ENCODE peak calls at places on chromosomes 12 and 14, in seven cellular contexts. L is transverse colon, E is stomach, A is upper lobe of left lung, Q is HCT116, B is prostate gland, G is sigmoid colon. D is an unnamed sample.

GRCh38 chr14:61296151-61296550 is 15.0 kb upstream of the TMEM30B start:
- DNase-seq in A (no peak), Q (no peak), L (no peak), G (no peak), B (no peak), E (no peak), D (no peak)

GRCh38 chr14:97539884-97540283 is 742.7 kb downstream of the VRK1 start:
- DNase-seq in G (no peak), E (no peak), B (no peak), A (no peak), L (no peak), Q (no peak), D (no peak)

GRCh38 chr12:51942501-51943000 is 8.9 kb upstream of the ACVR1B start:
- DNase-seq in Q (no peak), E (peak), B (no peak), L (no peak), A (no peak), G (no peak), D (no peak)

GRCh38 chr12:46577063-46577776 is 204.6 kb upstream of the SLC38A2 start:
- DNase-seq in A (no peak), L (no peak), B (no peak), G (no peak), Q (no peak), E (no peak), D (no peak)

GRCh38 chr14:20681348-20682126 is 2.8 kb upstream of the RNASE4 start:
- DNase-seq in G (peak), E (peak), Q (peak), B (peak), L (peak), A (peak), D (no peak)

GRCh38 chr12:25269701-25270100 is 19.0 kb upstream of the KRAS start:
- DNase-seq in Q (no peak), A (no peak), E (no peak), G (no peak), L (no peak), B (no peak), D (no peak)

GRCh38 chr14:71591929-71592328 is 340.3 kb upstream of the RGS6 start:
- DNase-seq in A (no peak), E (no peak), B (no peak), L (no peak), G (no peak), Q (peak), D (no peak)

GRCh38 chr14:52369305-52369781 is 55.2 kb downstream of the PTGER2 start:
- DNase-seq in B (no peak), G (no peak), Q (no peak), L (no peak), E (no peak), A (no peak), D (no peak)

GRCh38 chr12:122460641-122461040 is 38.2 kb upstream of the CLIP1 start:
- DNase-seq in E (no peak), B (no peak), Q (no peak), L (no peak), A (no peak), G (peak), D (no peak)

GRCh38 chr12:47729233-47729632 is 3.9 kb upstream of the ENDOU start:
- DNase-seq in L (no peak), B (no peak), A (no peak), G (no peak), E (no peak), Q (no peak), D (no peak)

GRCh38 chr12:96078281-96078761 is 42.9 kb upstream of the LTA4H start:
- DNase-seq in B (peak), A (peak), L (no peak), E (peak), G (peak), Q (no peak), D (no peak)

GRCh38 chr14:36161781-36162180 is 14.7 kb downstream of the PTCSC3 start:
- DNase-seq in G (no peak), B (no peak), Q (no peak), A (peak), E (no peak), L (peak), D (no peak)

GRCh38 chr12:111048991-111049390 is 128.6 kb upstream of the MYL2 start:
- DNase-seq in B (no peak), E (no peak), L (no peak), Q (no peak), A (no peak), G (no peak), D (no peak)

GRCh38 chr14:103561381-103562134 is 899 bp downstream of the BAG5 start:
- DNase-seq in B (no peak), A (no peak), L (no peak), E (no peak), Q (no peak), G (no peak), D (peak)

GRCh38 chr14:65206448-65207096 is 104.3 kb upstream of the MAX start:
- DNase-seq in G (no peak), B (no peak), A (no peak), L (no peak), E (no peak), Q (no peak), D (no peak)

GRCh38 chr14:64536488-64537245 is 3.9 kb upstream of the HSPA2 start:
- DNase-seq in A (no peak), Q (no peak), E (no peak), B (no peak), L (no peak), G (no peak), D (no peak)

GRCh38 chr12:88144037-88144436 is 1.9 kb downstream of the TMTC3 start:
- DNase-seq in L (no peak), A (no peak), B (no peak), E (no peak), Q (no peak), G (no peak), D (no peak)

GRCh38 chr12:10633541-10633940 is 20.1 kb upstream of the MAGOHB start:
- DNase-seq in Q (no peak), L (no peak), A (no peak), G (no peak), E (no peak), B (no peak), D (no peak)

GRCh38 chr14:24965934-24966593 is 83.9 kb downstream of the STXBP6 start:
- DNase-seq in B (peak), A (no peak), Q (no peak), E (peak), G (peak), L (peak), D (no peak)

GRCh38 chr14:29681308-29681707 is 246.3 kb downstream of the PRKD1 start:
- DNase-seq in L (no peak), B (no peak), E (no peak), G (no peak), Q (no peak), A (no peak), D (no peak)

GRCh38 chr14:89473979-89474378 is 56.9 kb upstream of the FOXN3 start:
- DNase-seq in A (no peak), E (no peak), B (no peak), G (no peak), Q (no peak), L (no peak), D (no peak)

GRCh38 chr14:50001999-50002925 is 109.4 kb downstream of the ARF6 start:
- DNase-seq in G (no peak), E (peak), L (peak), B (no peak), Q (no peak), A (no peak), D (no peak)

GRCh38 chr12:3255071-3255470 is 177.9 kb downstream of the TSPAN9 start:
- DNase-seq in Q (no peak), E (no peak), A (no peak), G (no peak), L (no peak), B (no peak), D (no peak)

GRCh38 chr12:28130625-28131598 is 59.3 kb upstream of the CCDC91 start:
- DNase-seq in Q (no peak), B (no peak), L (no peak), G (peak), E (no peak), A (no peak), D (no peak)

GRCh38 chr14:38442208-38442607 is 186.3 kb upstream of the CLEC14A start:
- DNase-seq in B (no peak), E (no peak), G (no peak), A (no peak), L (no peak), Q (no peak), D (no peak)

GRCh38 chr12:59075968-59076367 is 155.7 kb upstream of the LRIG3 start:
- DNase-seq in G (no peak), E (no peak), B (no peak), Q (no peak), A (no peak), L (no peak), D (no peak)

GRCh38 chr14:69858801-69859200 is 20.4 kb upstream of the SMOC1 start:
- DNase-seq in A (no peak), Q (no peak), L (no peak), B (no peak), E (no peak), G (no peak), D (no peak)

GRCh38 chr14:71403673-71404072 is 496.4 kb downstream of the PCNX1 start:
- DNase-seq in A (no peak), E (no peak), B (no peak), L (peak), Q (peak), G (no peak), D (no peak)

GRCh38 chr12:49332441-49332861 is 4.5 kb downstream of the C1QL4 start:
- DNase-seq in L (no peak), E (no peak), A (no peak), B (no peak), G (peak), Q (no peak), D (no peak)

GRCh38 chr12:40473979-40474378 is 218.3 kb upstream of the CNTN1 start:
- DNase-seq in L (no peak), B (no peak), G (no peak), A (no peak), Q (no peak), E (no peak), D (no peak)

GRCh38 chr14:68516235-68516634 is 276.6 kb downstream of the ZFP36L1 start:
- DNase-seq in A (no peak), B (no peak), L (no peak), G (no peak), Q (no peak), E (no peak), D (no peak)

GRCh38 chr14:68514611-68515194 is 278.2 kb downstream of the ZFP36L1 start:
- DNase-seq in B (no peak), L (no peak), G (no peak), E (no peak), Q (no peak), A (no peak), D (no peak)

GRCh38 chr14:68513137-68513536 is 279.7 kb downstream of the ZFP36L1 start:
- DNase-seq in Q (no peak), L (no peak), B (no peak), G (no peak), A (no peak), E (no peak), D (no peak)

GRCh38 chr14:68512088-68512487 is 280.8 kb downstream of the ZFP36L1 start:
- DNase-seq in L (no peak), G (no peak), E (no peak), A (no peak), B (no peak), Q (no peak), D (no peak)

DNA sequence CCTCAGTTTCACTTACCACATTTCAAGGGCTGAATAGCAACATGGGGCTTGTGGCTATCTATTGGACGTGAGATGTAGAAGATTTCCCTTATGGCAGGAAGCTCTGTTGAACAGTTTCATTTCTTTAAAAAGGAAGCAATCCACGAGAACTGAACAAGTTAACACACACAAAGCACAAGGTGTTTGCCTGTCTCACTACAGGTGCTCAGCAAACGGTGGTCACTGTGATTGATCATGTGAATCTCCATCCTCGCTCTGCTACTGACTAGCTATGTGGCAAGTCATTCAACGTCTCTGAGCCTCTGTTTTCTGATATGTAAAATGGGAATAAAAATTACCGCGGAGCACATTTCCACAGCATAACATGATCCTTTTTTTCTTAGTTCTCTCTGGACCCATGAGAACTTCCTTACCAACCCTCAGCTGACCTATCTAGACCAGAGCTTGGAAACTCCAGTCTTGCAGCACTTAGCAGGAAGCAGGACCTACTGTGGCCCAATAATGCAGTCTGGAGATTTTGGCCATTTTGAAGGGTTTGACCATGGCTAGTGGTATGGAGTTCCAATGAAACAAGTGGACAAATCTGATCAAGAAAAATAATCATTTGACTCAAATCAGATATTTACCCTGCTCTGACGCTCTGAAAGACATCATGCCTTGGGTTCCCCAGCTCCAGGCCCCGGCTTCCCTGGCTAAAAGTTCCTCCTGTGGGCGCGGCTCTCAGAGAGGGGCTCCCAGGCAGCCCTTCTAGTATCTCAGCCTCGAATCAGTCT is 278.8 kb downstream of the ZFP36L1 start:
- DNase-seq in E (no peak), A (no peak), B (no peak), L (no peak), Q (no peak), G (no peak), D (peak)
- TF ChIP-seq POLR2AphosphoS5 in E (no peak), A (no peak), B (no peak), L (no peak), Q (no peak), G (no peak), D (no peak)

GRCh38 chr14:99971087-99971928 is 93.9 kb upstream of the EVL start:
- DNase-seq in L (peak), G (peak), Q (peak), A (peak), E (peak), B (peak), D (peak)
- TF ChIP-seq POLR2A in L (no peak), G (no peak), Q (no peak), A (no peak), E (no peak), B (peak), D (no peak)

GRCh38 chr14:75660630-75661498 is at the start of the genes ERG28 and TTLL5:
- DNase-seq in A (peak), Q (peak), L (peak), B (peak), G (peak), E (peak), D (peak)
- TF ChIP-seq POLR2AphosphoS5 in A (no peak), Q (peak), L (peak), B (peak), G (peak), E (peak), D (no peak)

GRCh38 chr12:132506730-132507538 is 17.0 kb downstream of the FBRSL1 start:
- DNase-seq in G (peak), A (peak), E (peak), Q (no peak), B (peak), L (peak), D (peak)
- TF ChIP-seq POLR2A in G (no peak), A (no peak), E (no peak), Q (no peak), B (no peak), L (no peak), D (no peak)

DNA sequence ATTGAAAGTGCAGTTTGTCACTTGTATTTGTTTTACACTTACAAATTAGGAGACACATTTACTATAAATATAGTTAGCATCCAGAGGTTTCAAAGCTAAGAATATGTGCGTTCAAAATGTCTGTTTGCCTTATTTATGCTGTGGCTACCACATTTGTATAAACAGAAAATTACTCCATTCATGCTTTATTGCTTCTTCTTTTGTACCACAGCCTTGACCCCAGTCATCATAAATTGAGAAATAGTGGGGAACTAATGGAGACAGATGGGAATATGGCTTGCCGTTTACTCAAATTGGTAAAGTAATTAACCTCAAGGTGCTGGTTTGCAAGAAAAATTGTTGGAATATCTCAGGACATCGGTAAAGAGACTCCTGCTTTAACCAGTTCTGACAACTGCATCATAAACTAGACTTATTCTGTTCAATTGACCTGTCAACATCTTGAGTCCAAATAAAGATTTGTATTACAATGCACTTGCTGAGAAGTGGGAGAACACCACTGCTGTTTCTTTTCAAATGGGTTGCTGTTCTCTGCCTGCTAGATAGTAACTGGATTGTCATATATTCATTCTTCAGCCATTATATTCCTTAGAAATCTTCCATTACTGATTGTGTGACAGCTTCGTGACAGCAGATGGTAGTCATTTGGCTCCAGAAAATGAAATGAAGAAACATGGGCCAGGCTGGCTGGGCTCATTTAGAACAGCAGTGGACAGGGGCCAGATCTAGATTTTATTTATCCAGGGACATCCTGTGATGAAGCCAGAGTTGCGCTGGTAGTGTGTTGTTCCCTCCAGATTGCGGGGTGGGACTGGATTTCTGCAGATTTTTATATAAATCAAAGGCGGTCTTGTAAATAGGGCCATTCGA is 354.4 kb downstream of the EGLN3 start:
- DNase-seq in G (no peak), Q (no peak), L (no peak), B (no peak), A (no peak), E (no peak), D (no peak)
- TF ChIP-seq POLR2AphosphoS5 in G (no peak), Q (no peak), L (no peak), B (no peak), A (no peak), E (no peak), D (no peak)

DNA sequence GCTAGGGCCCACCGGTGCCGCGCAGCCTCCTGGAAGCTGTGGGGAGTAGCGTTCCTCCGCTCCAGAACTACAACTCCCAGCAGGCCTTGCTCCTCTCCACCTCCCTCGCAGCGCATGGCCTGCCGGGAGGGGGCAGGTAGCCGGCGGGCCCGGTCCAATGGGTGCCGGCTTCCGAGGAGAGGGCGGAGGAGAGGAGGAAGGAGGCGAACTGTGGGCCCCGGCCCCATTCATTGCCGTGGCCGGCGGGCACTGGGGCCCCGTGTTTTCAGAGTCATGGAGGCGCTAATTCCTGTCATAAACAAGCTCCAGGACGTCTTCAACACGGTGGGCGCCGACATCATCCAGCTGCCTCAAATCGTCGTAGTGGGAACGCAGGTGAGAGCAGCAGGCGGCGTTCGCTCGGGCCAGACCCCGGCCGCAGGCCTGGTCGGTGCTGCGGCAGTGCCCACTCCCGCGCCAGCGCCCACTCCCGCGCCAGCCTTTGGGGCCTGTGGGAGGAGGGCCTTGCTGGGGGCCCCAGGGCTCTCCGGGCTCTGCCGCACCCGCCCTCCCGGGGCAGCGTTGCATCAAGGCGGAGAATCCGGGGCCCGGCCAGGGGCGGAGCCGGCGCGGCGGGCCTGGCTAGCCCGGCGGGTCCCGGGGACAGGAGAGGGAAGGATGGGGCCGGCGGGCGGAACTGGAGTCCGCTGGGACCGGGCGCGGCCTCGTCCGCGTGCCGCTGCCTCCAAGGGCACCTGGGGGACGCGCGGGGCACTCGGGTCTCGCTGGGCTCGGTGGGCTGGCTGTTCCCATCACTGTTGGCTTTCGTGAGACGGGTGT is at the start of gene DNM1L:
- DNase-seq in E (peak), L (peak), Q (peak), B (peak), A (peak), G (peak), D (peak)
- TF ChIP-seq POLR2A in E (peak), L (peak), Q (peak), B (peak), A (peak), G (peak), D (peak)

D was measured in GM12891.